ENCODE peak calls at places on chromosomes 1 and 21, in nine cellular contexts. C is transverse colon, V is ovary, I is AG04449, H is fibroblast of villous mesenchyme, J is AG04450, K is upper lobe of left lung, G is osteocyte, A is thoracic aorta. R is an unnamed sample.

GRCh38 chr21:34700605-34701004 is 31.8 kb downstream of the CLIC6 start:
- DNase-seq in C (no peak), V (no peak), I (no peak), H (no peak), J (no peak), K (no peak), G (no peak), A (no peak), R (no peak)

GRCh38 chr1:184383772-184384323 is 3.0 kb upstream of the C1orf21 start:
- DNase-seq in C (no peak), V (no peak), I (no peak), H (no peak), J (no peak), K (no peak), G (no peak), A (no peak), R (no peak)

GRCh38 chr1:8597455-8597854 is 220.0 kb downstream of the RERE start:
- DNase-seq in C (no peak), V (no peak), I (no peak), H (no peak), J (no peak), K (no peak), G (no peak), A (no peak), R (no peak)

GRCh38 chr1:221689138-221689537 is 52.8 kb downstream of the DUSP10 start:
- DNase-seq in C (no peak), V (no peak), I (no peak), H (no peak), J (no peak), K (no peak), G (no peak), A (no peak), R (no peak)

GRCh38 chr1:200490183-200490582 is 80.3 kb upstream of the ZNF281 start:
- DNase-seq in C (no peak), V (no peak), I (no peak), H (no peak), J (no peak), K (no peak), G (no peak), A (no peak), R (no peak)

GRCh38 chr1:14300991-14301703 is 297.3 kb upstream of the KAZN start:
- DNase-seq in C (no peak), V (no peak), I (no peak), H (no peak), J (no peak), K (no peak), G (no peak), A (no peak), R (no peak)

GRCh38 chr1:203518541-203518940 is 24.6 kb downstream of the OPTC start:
- DNase-seq in C (no peak), V (no peak), I (no peak), H (no peak), J (no peak), K (no peak), G (no peak), A (no peak), R (no peak)

GRCh38 chr1:157496121-157496526 is 56.2 kb downstream of the FCRL5 start:
- DNase-seq in C (no peak), V (no peak), I (no peak), H (peak), J (no peak), K (no peak), G (peak), A (no peak), R (peak)

GRCh38 chr1:51651552-51651942 is 34.7 kb downstream of the OSBPL9 start:
- DNase-seq in C (no peak), V (no peak), I (no peak), H (no peak), J (no peak), K (no peak), G (no peak), A (no peak), R (no peak)

GRCh38 chr1:105138445-105138821 is 1388.7 kb downstream of the AMY1C start:
- DNase-seq in C (no peak), V (no peak), I (no peak), H (no peak), J (no peak), K (no peak), G (no peak), A (no peak), R (no peak)

GRCh38 chr1:10195570-10195969 is 14.8 kb upstream of the KIF1B start:
- DNase-seq in C (no peak), V (no peak), I (no peak), H (peak), J (no peak), K (no peak), G (no peak), A (no peak), R (no peak)

GRCh38 chr1:117231748-117232373 is 21.1 kb upstream of the VTCN1 start:
- DNase-seq in C (peak), V (no peak), I (no peak), H (no peak), J (no peak), K (no peak), G (no peak), A (no peak), R (no peak)

GRCh38 chr1:228369608-228370438 is 36.8 kb downstream of the TRIM11 start:
- DNase-seq in C (no peak), V (no peak), I (no peak), H (no peak), J (no peak), K (peak), G (no peak), A (no peak), R (no peak)

GRCh38 chr21:39327727-39328126 is 14.3 kb upstream of the BRWD1 start:
- DNase-seq in C (no peak), V (no peak), I (no peak), H (no peak), J (no peak), K (no peak), G (no peak), A (no peak), R (no peak)

GRCh38 chr1:231869364-231869763 is 242.8 kb downstream of the DISC1 start:
- DNase-seq in C (no peak), V (no peak), I (no peak), H (no peak), J (no peak), K (no peak), G (no peak), A (no peak), R (no peak)

GRCh38 chr1:205024679-205025078 is 18.3 kb upstream of the CNTN2 start:
- DNase-seq in C (no peak), V (no peak), I (no peak), H (no peak), J (no peak), K (no peak), G (no peak), A (no peak), R (no peak)

GRCh38 chr1:107706181-107706580 is 258.8 kb downstream of the VAV3 start:
- DNase-seq in C (no peak), V (no peak), I (no peak), H (no peak), J (no peak), K (no peak), G (no peak), A (no peak), R (no peak)

GRCh38 chr1:10555635-10556429 is 81.1 kb downstream of the PEX14 start:
- DNase-seq in C (no peak), V (no peak), I (no peak), H (no peak), J (no peak), K (peak), G (peak), A (no peak), R (no peak)

GRCh38 chr1:226870323-226871046 is at the start of gene PSEN2:
- DNase-seq in C (peak), V (peak), I (no peak), H (peak), J (no peak), K (peak), G (no peak), A (peak), R (peak)

GRCh38 chr1:148328884-148329283 is 154.2 kb downstream of the PPIAL4G start:
- DNase-seq in C (no peak), V (no peak), I (no peak), H (no peak), J (no peak), K (peak), G (no peak), A (no peak), R (no peak)

GRCh38 chr1:21362096-21362495 is 71.8 kb upstream of the ECE1 start:
- DNase-seq in C (no peak), V (no peak), I (no peak), H (no peak), J (no peak), K (no peak), G (no peak), A (no peak), R (no peak)

GRCh38 chr1:235910357-235911299 is 43.9 kb upstream of the LYST start:
- DNase-seq in C (no peak), V (no peak), I (peak), H (peak), J (peak), K (no peak), G (no peak), A (peak), R (peak)

GRCh38 chr1:87598429-87598828 is 269.7 kb downstream of the LMO4 start:
- DNase-seq in C (no peak), V (no peak), I (no peak), H (no peak), J (no peak), K (no peak), G (no peak), A (no peak), R (no peak)

GRCh38 chr1:64744492-64745180 is at the start of gene RAVER2:
- DNase-seq in C (peak), V (peak), I (no peak), H (peak), J (peak), K (peak), G (peak), A (peak), R (peak)

GRCh38 chr1:2284932-2285331 is 56.8 kb downstream of the SKI start:
- DNase-seq in C (no peak), V (no peak), I (no peak), H (no peak), J (no peak), K (no peak), G (no peak), A (no peak), R (no peak)

GRCh38 chr1:15758537-15758936 is at the start of gene FBLIM1:
- DNase-seq in C (no peak), V (peak), I (no peak), H (no peak), J (no peak), K (peak), G (no peak), A (no peak), R (peak)

GRCh38 chr21:35216966-35217365 is 167.9 kb upstream of the RUNX1 start:
- DNase-seq in C (no peak), V (no peak), I (no peak), H (no peak), J (no peak), K (no peak), G (no peak), A (no peak), R (no peak)

GRCh38 chr1:46406881-46407608 is 12.9 kb downstream of the FAAH start:
- DNase-seq in C (no peak), V (no peak), I (no peak), H (no peak), J (no peak), K (no peak), G (no peak), A (no peak), R (peak)

GRCh38 chr1:205925730-205926129 is 17.5 kb downstream of the SLC26A9 start:
- DNase-seq in C (no peak), V (no peak), I (peak), H (peak), J (no peak), K (no peak), G (no peak), A (no peak), R (no peak)

GRCh38 chr1:232428781-232429530 is 201.0 kb downstream of the SIPA1L2 start:
- DNase-seq in C (no peak), V (no peak), I (peak), H (peak), J (peak), K (no peak), G (no peak), A (no peak), R (peak)

GRCh38 chr1:205811660-205812059 is 1.3 kb downstream of the SLC41A1 start:
- DNase-seq in C (no peak), V (peak), I (no peak), H (peak), J (no peak), K (no peak), G (no peak), A (no peak), R (no peak)

GRCh38 chr1:204108312-204109141 is 35.6 kb downstream of the SOX13 start:
- DNase-seq in C (no peak), V (no peak), I (no peak), H (no peak), J (no peak), K (peak), G (no peak), A (no peak), R (peak)

GRCh38 chr1:203172184-203173115 is 3.2 kb downstream of the MYBPH start:
- DNase-seq in C (peak), V (no peak), I (no peak), H (peak), J (peak), K (no peak), G (no peak), A (no peak), R (peak)

GRCh38 chr21:42684109-42684916 is 30.9 kb downstream of the PDE9A start:
- DNase-seq in C (no peak), V (no peak), I (no peak), H (no peak), J (no peak), K (peak), G (no peak), A (no peak), R (no peak)

GRCh38 chr1:188462837-188463236 is 1634.1 kb downstream of the PLA2G4A start:
- DNase-seq in C (no peak), V (no peak), I (no peak), H (no peak), J (no peak), K (no peak), G (no peak), A (no peak), R (no peak)

DNA sequence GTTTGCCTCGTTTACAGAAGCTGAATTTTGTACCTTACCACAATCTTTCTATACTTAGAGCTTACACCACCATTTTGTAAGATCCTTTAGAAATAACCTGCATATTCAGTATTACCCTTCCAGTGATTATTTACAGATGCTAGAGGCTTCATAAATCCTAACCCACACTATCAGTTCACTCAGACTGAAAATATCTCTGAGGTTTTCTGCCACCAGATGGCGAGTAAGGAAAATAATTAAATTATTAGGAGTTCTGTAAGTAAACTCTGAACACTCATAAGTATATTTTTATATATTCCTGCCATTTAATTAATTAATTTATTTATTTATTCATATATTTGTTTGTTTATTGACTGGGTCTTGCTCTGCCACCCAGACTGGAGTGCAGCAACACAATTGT is 1635.2 kb downstream of the PLA2G4A start:
- DNase-seq in C (no peak), V (no peak), I (no peak), H (no peak), J (no peak), K (no peak), G (no peak), A (no peak), R (no peak)
- TF ChIP-seq CTCF in C (no peak), V (no peak), I (no peak), H (no peak), J (peak), K (no peak), G (peak), A (no peak), R (no peak)

DNA sequence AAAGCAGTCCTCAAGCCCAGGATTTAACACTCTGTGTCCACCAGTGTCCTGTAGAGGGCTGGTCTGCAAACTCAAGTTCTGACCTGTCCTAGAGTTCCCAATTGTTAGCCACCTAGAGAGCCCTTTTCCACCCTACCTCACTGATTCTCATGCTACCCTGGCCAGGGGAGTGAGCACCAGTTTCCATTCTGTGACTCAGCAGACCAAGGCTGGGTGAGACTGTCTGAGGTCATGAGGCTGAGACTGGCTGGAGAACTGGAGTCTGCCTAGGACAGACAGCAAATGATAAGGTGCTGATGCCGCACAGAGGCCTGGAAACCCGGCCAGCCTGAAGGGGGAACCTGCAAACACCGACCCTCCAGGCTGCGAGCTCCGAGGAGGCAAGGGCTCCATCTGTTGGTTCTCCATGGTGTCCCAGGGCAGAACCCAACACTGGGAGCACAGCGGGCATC is 13.7 kb downstream of the GLIS1 start:
- DNase-seq in C (no peak), V (no peak), I (no peak), H (peak), J (no peak), K (no peak), G (no peak), A (no peak), R (peak)
- TF ChIP-seq CTCF in C (no peak), V (no peak), I (no peak), H (peak), J (no peak), K (no peak), G (peak), A (no peak), R (peak)

GRCh38 chr1:55185832-55186231 is 29.3 kb downstream of the USP24 start:
- DNase-seq in C (no peak), V (no peak), I (no peak), H (no peak), J (no peak), K (no peak), G (no peak), A (no peak), R (no peak)
- TF ChIP-seq CTCF in C (no peak), V (no peak), I (no peak), H (no peak), J (no peak), K (no peak), G (no peak), A (no peak), R (no peak)

DNA sequence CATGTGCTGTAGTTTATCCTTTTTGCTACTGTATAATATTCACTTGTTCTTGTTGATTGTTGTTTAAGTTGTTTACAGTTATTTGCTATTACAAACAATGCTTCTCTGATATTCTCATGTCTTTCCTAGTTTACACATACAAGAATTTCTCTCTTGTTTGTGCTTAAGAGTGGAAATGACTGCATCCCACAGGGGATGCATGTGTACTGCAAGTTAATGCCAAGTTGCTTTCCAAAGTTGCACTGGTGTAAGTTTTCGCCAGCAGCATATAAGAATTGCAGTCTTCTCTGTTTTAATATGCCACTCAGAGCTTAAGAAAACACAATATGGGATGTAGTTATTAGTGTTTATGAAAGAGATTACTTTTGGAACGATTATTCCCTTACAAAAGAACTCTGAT is 97.7 kb downstream of the NEK7 start:
- DNase-seq in C (no peak), V (no peak), I (no peak), H (no peak), J (no peak), K (no peak), G (no peak), A (no peak), R (no peak)
- TF ChIP-seq CTCF in C (no peak), V (no peak), I (no peak), H (peak), J (no peak), K (no peak), G (peak), A (no peak), R (no peak)

GRCh38 chr1:7209340-7209739 is 424.1 kb downstream of the CAMTA1 start:
- DNase-seq in C (no peak), V (no peak), I (no peak), H (no peak), J (no peak), K (no peak), G (no peak), A (no peak), R (no peak)

GRCh38 chr1:7208647-7209180 is 423.5 kb downstream of the CAMTA1 start:
- DNase-seq in C (no peak), V (no peak), I (no peak), H (no peak), J (no peak), K (no peak), G (no peak), A (no peak), R (no peak)

GRCh38 chr1:7207875-7208646 is 422.8 kb downstream of the CAMTA1 start:
- DNase-seq in C (peak), V (no peak), I (no peak), H (peak), J (no peak), K (no peak), G (no peak), A (no peak), R (peak)
- TF ChIP-seq CTCF in C (peak), V (no peak), I (peak), H (peak), J (peak), K (no peak), G (peak), A (peak), R (peak)

GRCh38 chr1:110615548-110616130 is 9.5 kb upstream of the KCNA2 start:
- DNase-seq in C (peak), V (peak), I (peak), H (peak), J (peak), K (no peak), G (no peak), A (no peak), R (peak)
- TF ChIP-seq CTCF in C (peak), V (no peak), I (peak), H (peak), J (peak), K (no peak), G (peak), A (peak), R (peak)

GRCh38 chr1:196423612-196424011 is 184.6 kb downstream of the KCNT2 start:
- DNase-seq in C (no peak), V (no peak), I (no peak), H (peak), J (no peak), K (no peak), G (no peak), A (no peak), R (no peak)

GRCh38 chr1:196425513-196425912 is 182.7 kb downstream of the KCNT2 start:
- DNase-seq in C (no peak), V (no peak), I (no peak), H (no peak), J (no peak), K (no peak), G (no peak), A (no peak), R (no peak)
- TF ChIP-seq CTCF in C (no peak), V (no peak), I (no peak), H (no peak), J (peak), K (no peak), G (peak), A (no peak), R (no peak)

DNA sequence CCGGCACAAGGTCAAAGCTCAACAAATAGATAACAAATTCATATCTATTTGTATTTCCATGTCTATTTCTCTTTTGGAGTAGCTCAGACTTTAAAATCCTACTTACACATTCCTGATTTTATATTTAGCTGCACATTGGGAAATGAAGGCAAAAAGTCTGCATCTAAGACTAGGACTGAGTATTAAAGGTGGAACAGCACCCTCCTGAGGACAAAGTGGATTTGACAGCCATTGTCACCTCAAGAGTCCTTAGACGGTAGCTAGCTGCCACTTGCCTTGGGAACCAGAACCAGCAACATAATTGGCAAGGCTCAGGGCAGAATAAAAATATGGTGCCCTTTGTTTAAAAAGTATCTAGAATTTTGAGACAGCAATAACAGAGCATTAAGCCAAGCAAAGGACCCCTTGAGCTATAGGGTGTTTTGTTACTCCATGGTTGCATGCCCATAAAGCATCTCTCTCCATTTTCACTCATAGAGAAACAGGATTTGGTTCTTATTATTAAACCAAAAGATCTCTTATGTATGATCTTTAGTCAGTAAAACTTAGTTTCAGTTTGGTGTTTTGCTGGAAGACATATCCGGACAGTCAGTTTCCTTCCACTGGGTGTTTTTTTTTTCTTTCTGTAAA is 30.0 kb upstream of the SGIP1 start:
- DNase-seq in C (peak), V (no peak), I (no peak), H (peak), J (no peak), K (no peak), G (no peak), A (no peak), R (peak)
- TF ChIP-seq CTCF in C (peak), V (no peak), I (peak), H (peak), J (peak), K (peak), G (peak), A (peak), R (peak)